ENCODE peak calls at places on chromosomes 12 and 14, in ten cellular contexts. C is cardiac muscle cell; Y is psoas muscle; Z is GM12865; U is CD4-positive, alpha-beta T cell; J is PC-9; A is astrocyte of the spinal cord; E is cardiac fibroblast; P is mesothelial cell of epicardium; H is fibroblast of mammary gland. X is an unnamed sample.

GRCh38 chr14:24179294-24179960 is 7.5 kb downstream of the REC8 start:
- DNase-seq in Y (peak), U (no peak), P (no peak), J (no peak), Z (no peak), E (no peak), H (no peak), A (no peak), C (no peak), X (no peak)

GRCh38 chr14:37375566-37375965 is 177.8 kb downstream of the MIPOL1 start:
- DNase-seq in Z (no peak), J (no peak), H (no peak), Y (no peak), U (no peak), E (no peak), P (no peak), C (no peak), A (no peak), X (no peak)

GRCh38 chr14:59359451-59360124 is 105.6 kb downstream of the GPR135 start:
- DNase-seq in P (no peak), Y (no peak), H (no peak), J (no peak), C (peak), U (no peak), Z (peak), A (no peak), E (peak), X (no peak)

GRCh38 chr14:30223385-30223785 is 295.7 kb upstream of the PRKD1 start:
- DNase-seq in Z (peak), H (peak), A (peak), J (peak), P (no peak), U (no peak), Y (peak), E (peak), C (peak), X (peak)

GRCh38 chr14:69818760-69819191 is 21.7 kb upstream of the SLC10A1 start:
- DNase-seq in Z (peak), A (peak), H (peak), U (no peak), P (peak), E (peak), Y (peak), J (peak), C (peak), X (no peak)

GRCh38 chr12:128817115-128818015 is 6.4 kb downstream of the SLC15A4 start:
- DNase-seq in E (peak), U (no peak), J (no peak), Z (peak), H (peak), Y (peak), C (peak), P (no peak), A (peak), X (no peak)

GRCh38 chr12:27667540-27667939 is 28.7 kb upstream of the REP15 start:
- DNase-seq in P (no peak), Y (peak), C (peak), J (no peak), Z (no peak), H (peak), E (peak), U (no peak), A (peak), X (no peak)

GRCh38 chr14:106286697-106287290 is 760.4 kb downstream of the TMEM121 start:
- DNase-seq in U (no peak), E (no peak), P (no peak), Z (peak), J (no peak), A (no peak), C (no peak), H (no peak), Y (no peak), X (no peak)

GRCh38 chr14:75306917-75307699 is 28.5 kb downstream of the FOS start:
- DNase-seq in Y (no peak), J (peak), C (no peak), H (peak), U (no peak), P (no peak), A (no peak), Z (peak), E (peak), X (no peak)

GRCh38 chr14:32430326-32430725 is 101.2 kb downstream of the AKAP6 start:
- DNase-seq in P (no peak), Z (peak), C (peak), A (peak), H (peak), E (peak), Y (no peak), J (no peak), U (no peak), X (no peak)

GRCh38 chr14:66395300-66395699 is 90.9 kb upstream of the CCDC196 start:
- DNase-seq in Z (peak), J (peak), P (no peak), E (no peak), U (no peak), H (no peak), C (no peak), A (no peak), Y (no peak), X (no peak)

GRCh38 chr14:50060871-50061663 is 55.3 kb downstream of the VCPKMT start:
- DNase-seq in Y (peak), H (peak), P (no peak), U (peak), E (peak), Z (peak), A (peak), C (peak), J (peak), X (peak)

GRCh38 chr14:69711471-69712216 is 55.3 kb upstream of the SRSF5 start:
- DNase-seq in C (no peak), J (no peak), U (no peak), E (no peak), A (no peak), P (no peak), Z (no peak), H (no peak), Y (peak), X (no peak)

GRCh38 chr14:35405304-35405996 is 901 bp upstream of the NFKBIA start:
- DNase-seq in A (no peak), P (no peak), Z (peak), J (no peak), U (no peak), Y (peak), E (no peak), C (no peak), H (no peak), X (peak)
- TF ChIP-seq CTCF in A (no peak), P (no peak), Z (no peak), J (no peak), U (no peak), Y (no peak), E (no peak), C (no peak), H (no peak), X (no peak)

GRCh38 chr12:7075931-7076330 is 15.4 kb downstream of the C1S start:
- DNase-seq in A (no peak), Z (no peak), C (peak), E (peak), U (no peak), P (no peak), J (no peak), H (peak), Y (no peak), X (no peak)

GRCh38 chr12:7075518-7075917 is 15.0 kb downstream of the C1S start:
- DNase-seq in U (no peak), A (no peak), Z (no peak), J (no peak), E (no peak), C (no peak), H (peak), Y (no peak), P (no peak), X (no peak)

GRCh38 chr12:7076493-7076892 is 15.8 kb downstream of the C1R start:
- DNase-seq in A (no peak), U (no peak), E (no peak), H (no peak), Z (no peak), J (no peak), C (no peak), Y (no peak), P (no peak), X (no peak)

GRCh38 chr12:7079826-7080125 is 12.5 kb downstream of the C1R start:
- DNase-seq in Y (no peak), P (no peak), U (no peak), C (peak), A (peak), Z (no peak), E (peak), H (peak), J (peak), X (no peak)

DNA sequence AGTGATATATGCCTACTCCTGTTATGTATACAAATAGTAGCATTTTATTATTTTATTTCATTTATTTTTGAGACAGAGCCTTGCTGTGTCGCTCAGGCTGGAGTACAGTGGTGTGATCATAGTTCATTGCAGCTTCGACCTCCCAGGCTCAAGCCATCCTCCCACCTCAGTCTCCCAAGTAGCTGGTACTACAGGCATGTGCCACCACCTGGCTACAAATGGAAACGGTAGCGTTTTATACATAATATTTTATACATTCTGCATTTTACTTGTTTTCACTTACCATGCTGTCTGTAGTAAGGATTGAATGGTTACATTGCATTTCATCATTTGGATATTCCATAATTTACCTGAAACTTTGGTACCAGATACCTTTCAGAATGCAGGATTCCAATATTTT is 14.1 kb downstream of the C1R start:
- DNase-seq in J (no peak), Z (no peak), C (no peak), P (no peak), H (no peak), E (no peak), U (no peak), Y (no peak), A (no peak), X (no peak)
- TF ChIP-seq CTCF in J (no peak), Z (no peak), C (no peak), P (no peak), H (no peak), E (no peak), U (no peak), Y (no peak), A (no peak), X (no peak)

DNA sequence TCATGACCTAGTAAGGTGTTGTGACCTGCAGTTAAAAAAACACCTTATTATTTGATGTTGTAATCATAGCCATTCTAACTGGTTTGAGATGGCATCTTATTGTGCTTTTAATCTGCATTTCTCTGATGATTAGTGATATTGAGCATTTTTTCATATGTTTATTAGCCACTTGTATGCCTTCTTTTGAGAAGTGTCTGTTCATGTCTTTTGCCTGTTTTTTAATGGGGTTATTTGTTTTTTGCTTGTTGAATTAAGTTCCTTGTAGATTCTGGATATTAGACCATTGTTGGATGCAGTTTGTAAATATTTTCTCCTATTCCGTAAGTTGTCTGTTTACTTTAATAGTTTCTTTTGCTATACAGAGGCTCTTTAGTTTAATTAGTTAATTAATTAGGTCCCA is 41.0 kb downstream of the PRORP start:
- DNase-seq in Y (no peak), P (no peak), E (no peak), Z (no peak), U (no peak), A (no peak), C (no peak), H (no peak), J (no peak), X (no peak)
- TF ChIP-seq CTCF in Y (no peak), P (no peak), E (no peak), Z (no peak), U (no peak), A (no peak), C (no peak), H (no peak), J (no peak), X (no peak)

DNA sequence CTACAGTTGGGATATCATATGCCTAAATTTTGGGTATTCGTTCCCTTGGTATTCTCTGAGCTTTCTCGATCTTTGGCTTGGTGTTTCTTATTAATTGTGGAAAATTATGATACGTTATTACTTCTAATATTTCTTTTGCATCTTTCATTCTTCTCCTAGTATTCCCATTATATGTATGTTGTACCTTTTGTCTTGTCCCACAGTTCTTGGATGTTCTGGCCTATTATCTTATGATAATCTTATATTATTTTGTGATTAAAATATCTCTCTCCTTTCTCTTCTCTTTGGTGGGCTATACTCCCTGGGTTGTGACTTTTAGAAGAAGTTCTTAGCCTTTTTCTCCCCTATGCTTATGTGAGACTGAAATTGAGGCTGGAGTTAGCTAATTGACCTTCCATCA is 25.2 kb downstream of the PTCSC3 start:
- DNase-seq in H (no peak), U (no peak), Z (no peak), A (no peak), J (no peak), C (no peak), Y (no peak), E (no peak), P (no peak), X (no peak)
- TF ChIP-seq CTCF in H (no peak), U (no peak), Z (no peak), A (no peak), J (no peak), C (no peak), Y (no peak), E (no peak), P (no peak), X (no peak)

GRCh38 chr14:79091381-79091963 is 921.3 kb downstream of the NRXN3 start:
- DNase-seq in P (no peak), Y (no peak), C (no peak), H (no peak), J (no peak), Z (no peak), A (no peak), U (no peak), E (no peak), X (no peak)
- TF ChIP-seq CTCF in P (no peak), Y (no peak), C (no peak), H (no peak), J (no peak), Z (no peak), A (no peak), U (no peak), E (no peak), X (no peak)

GRCh38 chr12:92094751-92095161 is 50.9 kb downstream of the BTG1 start:
- DNase-seq in P (no peak), H (peak), Y (no peak), Z (no peak), U (no peak), J (no peak), C (peak), E (no peak), A (peak), X (no peak)
- TF ChIP-seq CTCF in P (no peak), H (peak), Y (no peak), Z (no peak), U (no peak), J (no peak), C (peak), E (no peak), A (peak), X (no peak)